ENCODE peak calls at places on chromosomes 5 and 9, in five cellular contexts. L, O, K, B and E are unnamed samples.

GRCh38 chr5:60161340-60161934 is 267.9 kb upstream of the PDE4D start:
- DNase-seq in L (no peak), O (peak; percentile 76), K (no peak), B (peak; percentile 55), E (peak; percentile 58)

GRCh38 chr9:77532607-77533006 is 115.5 kb downstream of the GNA14 start:
- DNase-seq in L (no peak), O (no peak), K (no peak), B (no peak), E (no peak)

GRCh38 chr5:174511711-174512253 is 212.6 kb upstream of the MSX2 start:
- DNase-seq in L (no peak), O (no peak), K (no peak), B (peak; percentile 51), E (no peak)

GRCh38 chr9:133421615-133422542 is at the start of gene ADAMTS13:
- DNase-seq in L (no peak), O (peak; percentile 21), K (peak; percentile 54), B (no peak), E (no peak)

GRCh38 chr9:116477584-116478141 is 209.4 kb upstream of the TRIM32 start:
- DNase-seq in L (no peak), O (no peak), K (no peak), B (no peak), E (no peak)

GRCh38 chr9:82488702-82489578 is 500.4 kb downstream of the SPATA31D1 start:
- DNase-seq in L (no peak), O (peak; percentile 96), K (peak; percentile 10), B (peak; percentile 87), E (peak; percentile 68)

GRCh38 chr9:21027295-21027694 is 4.1 kb downstream of the HACD4 start:
- DNase-seq in L (no peak), O (peak; percentile 52), K (no peak), B (peak; percentile 17), E (peak; percentile 26)

GRCh38 chr9:36328798-36329411 is 70.7 kb upstream of the GNE start:
- DNase-seq in L (no peak), O (peak; percentile 87), K (peak; percentile 61), B (peak; percentile 84), E (peak; percentile 88)

GRCh38 chr9:133032171-133032570 is 1.4 kb downstream of the GTF3C5 start:
- DNase-seq in L (no peak), O (no peak), K (no peak), B (no peak), E (no peak)

GRCh38 chr9:23587903-23588302 is 238.1 kb downstream of the ELAVL2 start:
- DNase-seq in L (no peak), O (no peak), K (no peak), B (no peak), E (no peak)
- TF ChIP-seq CTCF in L (no peak), O (no peak), K (peak; percentile 3), B (no peak), E (no peak)

GRCh38 chr5:67149933-67150523 is 46.6 kb downstream of the CD180 start:
- DNase-seq in L (no peak), O (peak; percentile 67), K (no peak), B (peak; percentile 61), E (peak; percentile 63)
- TF ChIP-seq CTCF in L (peak; percentile 85), O (peak; percentile 76), K (peak; percentile 85), B (peak; percentile 71), E (peak; percentile 70)

DNA sequence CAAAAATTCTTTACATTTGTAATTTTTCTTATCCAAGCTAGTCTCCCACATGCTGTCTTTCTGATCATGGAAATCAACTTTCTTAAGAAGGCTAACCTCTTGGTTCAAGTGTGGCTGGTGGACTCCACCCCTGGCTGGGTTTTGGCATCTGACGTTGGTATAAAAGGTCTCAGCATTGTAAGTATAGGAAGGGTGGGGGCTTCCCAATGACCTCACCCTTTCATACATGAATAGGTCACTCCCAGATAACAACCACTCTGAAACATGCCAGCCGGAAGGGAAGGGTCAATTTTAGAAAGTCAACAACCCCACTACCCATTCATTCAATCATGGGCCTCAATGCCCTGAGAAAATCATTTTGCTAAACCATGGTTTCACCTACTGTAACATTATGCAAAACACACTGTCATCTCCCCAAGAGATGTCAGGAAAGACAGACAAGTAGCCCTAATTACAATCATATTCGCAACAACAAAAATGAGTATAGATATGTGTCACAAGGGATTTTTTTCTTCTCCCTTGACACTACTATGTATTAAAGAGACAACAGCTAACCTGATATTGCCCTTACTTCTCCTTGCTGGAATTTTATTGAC is 31.9 kb upstream of the PCSK5 start:
- DNase-seq in L (no peak), O (no peak), K (no peak), B (no peak), E (no peak)
- TF ChIP-seq CTCF in L (no peak), O (no peak), K (no peak), B (no peak), E (no peak)

GRCh38 chr9:15512889-15513288 is 2.1 kb upstream of the PSIP1 start:
- DNase-seq in L (no peak), O (no peak), K (no peak), B (no peak), E (no peak)

GRCh38 chr9:15512204-15512603 is 1.4 kb upstream of the PSIP1 start:
- DNase-seq in L (no peak), O (no peak), K (no peak), B (no peak), E (no peak)

GRCh38 chr9:15509931-15510788 is 610 bp downstream of the PSIP1 start:
- DNase-seq in L (no peak), O (peak; percentile 13), K (peak; percentile 64), B (peak; percentile 41), E (peak; percentile 17)

GRCh38 chr9:15510789-15511575 is at the start of gene PSIP1:
- DNase-seq in L (no peak), O (peak; percentile 85), K (peak; percentile 84), B (peak; percentile 92), E (peak; percentile 84)

GRCh38 chr9:15513335-15513734 is 2.6 kb upstream of the PSIP1 start:
- DNase-seq in L (no peak), O (peak; percentile 28), K (peak; percentile 23), B (peak; percentile 45), E (peak; percentile 35)
- TF ChIP-seq CTCF in L (peak; percentile 15), O (peak; percentile 34), K (peak; percentile 35), B (peak; percentile 22), E (peak; percentile 9)

GRCh38 chr5:16557477-16557876 is 59.3 kb downstream of the RETREG1 start:
- DNase-seq in L (no peak), O (no peak), K (no peak), B (no peak), E (no peak)
- TF ChIP-seq CTCF in L (no peak), O (no peak), K (no peak), B (no peak), E (no peak)

GRCh38 chr9:7318920-7319319 is 480.7 kb downstream of the DMAC1 start:
- DNase-seq in L (no peak), O (peak; percentile 22), K (no peak), B (no peak), E (no peak)
- TF ChIP-seq CTCF in L (no peak), O (peak; percentile 40), K (peak; percentile 19), B (no peak), E (no peak)

DNA sequence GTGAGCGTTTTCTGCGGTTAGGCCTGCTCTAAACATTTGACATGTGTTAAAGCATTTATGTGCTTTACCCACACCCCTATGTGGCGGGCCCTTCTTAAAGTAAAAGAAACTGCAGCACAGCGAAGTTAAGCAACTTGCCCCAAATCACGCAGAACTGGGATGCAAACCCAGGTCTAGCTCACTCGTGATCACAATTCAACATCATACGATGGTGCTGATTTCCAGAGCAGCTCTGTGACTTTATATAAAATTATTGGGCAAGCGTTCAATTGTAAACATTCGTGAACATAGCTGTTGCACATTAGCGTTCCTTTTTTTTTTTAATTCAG is 718 bp downstream of the RFESD start:
- DNase-seq in L (no peak), O (no peak), K (no peak), B (peak; percentile 57), E (no peak)
- TF ChIP-seq CTCF in L (peak; percentile 1), O (no peak), K (no peak), B (no peak), E (no peak)

GRCh38 chr9:101796044-101796443 is 57.6 kb upstream of the GRIN3A start:
- DNase-seq in L (no peak), O (no peak), K (no peak), B (no peak), E (no peak)

GRCh38 chr9:101791533-101791932 is 53.1 kb upstream of the GRIN3A start:
- DNase-seq in L (no peak), O (no peak), K (no peak), B (no peak), E (no peak)

GRCh38 chr9:101795147-101795546 is 56.7 kb upstream of the GRIN3A start:
- DNase-seq in L (no peak), O (no peak), K (no peak), B (no peak), E (no peak)

GRCh38 chr9:101792475-101792874 is 54.0 kb upstream of the GRIN3A start:
- DNase-seq in L (no peak), O (no peak), K (no peak), B (no peak), E (no peak)

DNA sequence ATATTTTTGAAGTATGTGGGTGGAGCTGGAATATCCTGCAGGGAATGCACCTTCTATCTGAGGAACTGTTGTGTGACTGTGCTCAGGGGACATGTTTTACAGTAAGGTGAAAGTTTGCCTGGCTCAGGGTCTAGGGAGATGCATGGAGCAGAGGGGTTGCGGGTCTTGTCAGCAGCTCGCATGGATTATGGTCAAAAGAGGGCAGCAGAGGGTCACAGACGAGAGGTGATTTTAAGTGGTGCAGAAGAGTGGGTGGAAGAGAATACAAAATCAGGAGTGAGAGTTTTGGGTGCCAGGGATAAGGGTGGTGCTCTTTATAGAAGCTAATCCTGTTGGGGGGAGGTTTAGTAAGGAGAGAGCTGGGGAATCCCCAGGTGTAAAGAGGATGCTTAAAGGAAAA is 53.5 kb upstream of the GRIN3A start:
- DNase-seq in L (no peak), O (peak; percentile 36), K (peak; percentile 59), B (peak; percentile 5), E (peak; percentile 4)
- TF ChIP-seq CTCF in L (peak; percentile 71), O (peak; percentile 52), K (peak; percentile 63), B (no peak), E (peak; percentile 7)

DNA sequence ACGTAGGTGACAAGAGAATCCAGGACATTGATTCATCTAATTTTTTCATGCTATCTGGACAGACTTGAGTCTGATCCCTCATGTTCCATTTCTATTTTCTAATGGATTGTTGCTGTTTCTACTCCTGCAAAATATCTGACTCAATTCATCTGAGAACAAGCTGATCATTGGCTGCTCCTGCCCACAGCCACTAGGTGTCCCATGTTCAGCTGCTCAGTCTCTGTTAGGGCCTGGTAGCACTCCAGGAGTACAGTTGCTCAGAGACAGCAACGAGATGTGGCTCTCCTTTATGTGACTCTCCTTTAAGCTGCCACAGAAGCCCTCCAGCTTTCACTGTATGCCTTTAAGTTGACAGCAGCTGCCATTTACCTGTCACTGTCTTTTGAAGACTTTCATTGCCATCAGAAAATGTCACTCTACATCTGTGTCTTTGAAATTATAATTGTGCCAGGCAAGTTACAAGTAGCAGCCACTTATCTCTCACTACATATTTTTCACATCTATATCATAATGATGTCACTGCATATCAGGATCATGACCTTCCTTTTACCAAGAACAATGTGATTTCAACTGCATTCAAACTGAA is 1944.2 kb upstream of the NUDT12 start:
- DNase-seq in L (no peak), O (peak; percentile 64), K (peak; percentile 54), B (peak; percentile 1), E (peak; percentile 17)
- TF ChIP-seq CTCF in L (peak; percentile 48), O (peak; percentile 83), K (peak; percentile 85), B (peak; percentile 24), E (peak; percentile 28)